ENCODE peak calls at places on chromosomes 12 and 14, in six cellular contexts. E is stimulated activated CD4-positive, alpha-beta T cell treated with anti-CD3 and anti-CD28 coated beads, Interleukin-15, amount 100 ng/mL, for 1 hour; J is transverse colon; B is activated naive CD4-positive, alpha-beta T cell treated with anti-CD3 and anti-CD28 coated beads, Interleukin-2, amount 50 U/mL, for 72 hours; R is hepatic stellate cell; U is progenitor cell of endocrine pancreas. A is an unnamed sample.

GRCh38 chr12:68416826-68417225 is 84.7 kb upstream of the MDM1 start:
- DNase-seq in R (no peak), U (no peak), E (no peak), J (no peak), B (no peak), A (no peak)

GRCh38 chr14:54893151-54893760 is 9.4 kb downstream of the GCH1 start:
- DNase-seq in E (no peak), U (no peak), B (no peak), R (peak), J (no peak), A (peak)

GRCh38 chr14:99575043-99576023 is 28.7 kb downstream of the CCDC85C start:
- DNase-seq in R (no peak), J (peak), E (no peak), U (no peak), B (no peak), A (no peak)

GRCh38 chr12:123995023-123995422 is 22.0 kb downstream of the ZNF664 start:
- DNase-seq in J (no peak), B (no peak), U (no peak), E (no peak), R (no peak), A (no peak)

GRCh38 chr12:66144796-66145754 is 14.5 kb upstream of the LLPH start:
- DNase-seq in E (no peak), J (peak), U (no peak), R (peak), B (no peak), A (peak)

GRCh38 chr12:57096099-57096572 is 7.2 kb downstream of the NAB2 start:
- DNase-seq in R (peak), E (no peak), U (no peak), B (no peak), J (no peak), A (no peak)

GRCh38 chr12:46217686-46218508 is 50.9 kb downstream of the SLC38A1 start:
- DNase-seq in B (peak), R (no peak), J (peak), E (no peak), U (no peak), A (peak)

GRCh38 chr14:74599201-74599809 is 12.7 kb downstream of the LTBP2 start:
- DNase-seq in E (no peak), J (no peak), B (no peak), U (no peak), R (peak), A (no peak)

GRCh38 chr12:94535614-94535932 is 75.9 kb upstream of the CEP83 start:
- DNase-seq in B (no peak), E (no peak), U (no peak), J (no peak), R (no peak), A (no peak)

GRCh38 chr12:16189849-16190248 is 87.6 kb downstream of the SLC15A5 start:
- DNase-seq in E (no peak), J (no peak), B (no peak), R (no peak), U (no peak), A (peak)

GRCh38 chr12:103672401-103673119 is 85.5 kb downstream of the STAB2 start:
- DNase-seq in J (peak), E (no peak), U (no peak), R (no peak), B (no peak), A (no peak)

GRCh38 chr12:104588048-104588942 is 131.5 kb downstream of the CHST11 start:
- DNase-seq in J (no peak), B (no peak), U (no peak), R (no peak), E (no peak), A (no peak)

GRCh38 chr12:66004922-66005703 is 125.4 kb downstream of the LLPH start:
- DNase-seq in J (no peak), E (no peak), B (no peak), U (no peak), R (no peak), A (no peak)

GRCh38 chr14:61034416-61035100 is 53.5 kb downstream of the SLC38A6 start:
- DNase-seq in R (no peak), B (peak), J (peak), E (no peak), U (no peak), A (no peak)

GRCh38 chr12:112992541-112993398 is 14.5 kb downstream of the OAS2 start:
- DNase-seq in B (peak), R (peak), E (peak), J (peak), U (peak), A (peak)

GRCh38 chr12:99108924-99109323 is 463.8 kb downstream of the APAF1 start:
- DNase-seq in B (no peak), R (no peak), J (no peak), U (no peak), E (no peak), A (no peak)

GRCh38 chr12:8742501-8742900 is 44.7 kb downstream of the RIMKLB start:
- DNase-seq in E (no peak), J (no peak), B (no peak), U (no peak), R (peak), A (no peak)

GRCh38 chr12:128026696-128027574 is 240.0 kb upstream of the TMEM132C start:
- DNase-seq in U (no peak), R (no peak), B (no peak), E (no peak), J (peak), A (peak)

GRCh38 chr12:22287776-22288621 is 46.5 kb downstream of the ST8SIA1 start:
- DNase-seq in J (no peak), E (peak), B (peak), U (no peak), R (no peak), A (no peak)

GRCh38 chr12:90321369-90321768 is 612.7 kb upstream of the ATP2B1 start:
- DNase-seq in E (no peak), B (no peak), U (no peak), J (no peak), R (no peak), A (no peak)

GRCh38 chr12:2017724-2018337 is 13.6 kb upstream of the DCP1B start:
- DNase-seq in E (no peak), R (no peak), U (no peak), J (no peak), B (no peak), A (no peak)

GRCh38 chr14:97100306-97100705 is 303.1 kb downstream of the VRK1 start:
- DNase-seq in B (no peak), J (no peak), E (no peak), R (no peak), U (no peak), A (no peak)

GRCh38 chr12:91902860-91903683 is 242.6 kb downstream of the BTG1 start:
- DNase-seq in J (no peak), R (no peak), U (no peak), E (no peak), B (no peak), A (no peak)

GRCh38 chr12:51393676-51394545 is 2.7 kb upstream of the GALNT6 start:
- DNase-seq in R (peak), J (peak), U (no peak), E (no peak), B (peak), A (no peak)

GRCh38 chr12:817941-818600 is 65.7 kb downstream of the WNK1 start:
- DNase-seq in R (no peak), E (no peak), U (no peak), B (no peak), J (no peak), A (no peak)

GRCh38 chr14:30153662-30154061 is 226.0 kb upstream of the PRKD1 start:
- DNase-seq in B (no peak), E (no peak), U (no peak), J (no peak), R (no peak), A (no peak)

GRCh38 chr14:53942970-53943750 is 13.5 kb downstream of the BMP4 start:
- DNase-seq in R (no peak), E (no peak), J (no peak), B (no peak), U (no peak), A (no peak)

GRCh38 chr12:113238309-113238708 is 17.0 kb downstream of the TPCN1 start:
- DNase-seq in E (no peak), U (no peak), R (no peak), B (no peak), J (no peak), A (no peak)

GRCh38 chr14:33512201-33512600 is 438.7 kb downstream of the EGLN3 start:
- DNase-seq in R (no peak), B (no peak), J (no peak), E (no peak), U (no peak), A (peak)

GRCh38 chr12:39867631-39868030 is 238.2 kb downstream of the SLC2A13 start:
- DNase-seq in R (no peak), J (no peak), E (no peak), U (no peak), B (no peak), A (no peak)

GRCh38 chr12:63965936-63966602 is 121.6 kb downstream of the SRGAP1 start:
- DNase-seq in R (no peak), E (no peak), J (no peak), U (no peak), B (no peak), A (no peak)

A was measured in pons.